ENCODE peak calls at places on chromosomes 13 and 19, in five cellular contexts. One of them, this sample, is unnamed. For H3K4me1, the result is how much of the 10 kb centered on the place peaks cover.

GRCh38 chr19:1407662-1408299 is 395 bp downstream of the DAZAP1 start:
- DNase-seq in neural progenitor cell: no peak
- DNase-seq in CD8-positive, alpha-beta T cell: peak
- DNase-seq in BE2C: no peak
- DNase-seq in A549: no peak
- DNase-seq in this sample: no peak

GRCh38 chr19:50565984-50566903 is 2.0 kb downstream of the LRRC4B start:
- DNase-seq in neural progenitor cell: peak
- DNase-seq in CD8-positive, alpha-beta T cell: no peak
- DNase-seq in BE2C: no peak
- DNase-seq in A549: no peak
- DNase-seq in this sample: no peak

GRCh38 chr13:41490616-41491015 is 33.3 kb downstream of the RGCC start:
- DNase-seq in neural progenitor cell: no peak
- DNase-seq in CD8-positive, alpha-beta T cell: no peak
- DNase-seq in BE2C: no peak
- DNase-seq in A549: no peak
- DNase-seq in this sample: no peak

GRCh38 chr13:78047151-78047550 is 128.5 kb upstream of the EDNRB start:
- DNase-seq in neural progenitor cell: no peak
- DNase-seq in CD8-positive, alpha-beta T cell: no peak
- DNase-seq in BE2C: no peak
- DNase-seq in A549: no peak
- DNase-seq in this sample: no peak

GRCh38 chr19:947090-947706 is 21.4 kb downstream of the ARID3A start:
- DNase-seq in neural progenitor cell: no peak
- DNase-seq in CD8-positive, alpha-beta T cell: no peak
- DNase-seq in BE2C: no peak
- DNase-seq in A549: no peak
- DNase-seq in this sample: peak

GRCh38 chr19:47188507-47189033 is 42.4 kb downstream of the BBC3 start:
- DNase-seq in neural progenitor cell: no peak
- DNase-seq in CD8-positive, alpha-beta T cell: no peak
- DNase-seq in BE2C: no peak
- DNase-seq in A549: no peak
- DNase-seq in this sample: peak

GRCh38 chr13:85565652-85566051 is 233.6 kb downstream of the SLITRK6 start:
- DNase-seq in neural progenitor cell: no peak
- DNase-seq in CD8-positive, alpha-beta T cell: no peak
- DNase-seq in BE2C: no peak
- DNase-seq in A549: no peak
- DNase-seq in this sample: no peak

GRCh38 chr13:57470491-57470890 is 161.1 kb upstream of the PCDH17 start:
- DNase-seq in neural progenitor cell: no peak
- DNase-seq in CD8-positive, alpha-beta T cell: no peak
- DNase-seq in BE2C: no peak
- DNase-seq in A549: no peak
- DNase-seq in this sample: no peak

GRCh38 chr13:111323950-111324651 is 3.7 kb downstream of the TEX29 start:
- DNase-seq in neural progenitor cell: no peak
- DNase-seq in CD8-positive, alpha-beta T cell: no peak
- DNase-seq in BE2C: no peak
- DNase-seq in A549: no peak
- DNase-seq in this sample: no peak

GRCh38 chr13:29496241-29496712 is 99.2 kb downstream of the SLC7A1 start:
- DNase-seq in neural progenitor cell: no peak
- DNase-seq in CD8-positive, alpha-beta T cell: no peak
- DNase-seq in BE2C: no peak
- DNase-seq in A549: no peak
- DNase-seq in this sample: no peak

GRCh38 chr19:7636691-7637373 is at the start of gene STXBP2:
- DNase-seq in neural progenitor cell: peak
- DNase-seq in CD8-positive, alpha-beta T cell: peak
- DNase-seq in BE2C: no peak
- DNase-seq in A549: peak
- DNase-seq in this sample: peak

GRCh38 chr19:30799854-30800755 is 427.9 kb downstream of the ZNF536 start:
- DNase-seq in neural progenitor cell: peak
- DNase-seq in CD8-positive, alpha-beta T cell: no peak
- DNase-seq in BE2C: peak
- DNase-seq in A549: peak
- DNase-seq in this sample: peak

GRCh38 chr13:39422845-39423565 is 180.0 kb downstream of the LHFPL6 start:
- DNase-seq in neural progenitor cell: no peak
- DNase-seq in CD8-positive, alpha-beta T cell: no peak
- DNase-seq in BE2C: no peak
- DNase-seq in A549: no peak
- DNase-seq in this sample: no peak

GRCh38 chr13:48006396-48006795 is 5.3 kb upstream of the SUCLA2 start:
- DNase-seq in neural progenitor cell: no peak
- DNase-seq in CD8-positive, alpha-beta T cell: no peak
- DNase-seq in BE2C: no peak
- DNase-seq in A549: no peak
- DNase-seq in this sample: no peak

GRCh38 chr13:72782717-72783116 is 784 bp downstream of the PIBF1 start:
- DNase-seq in neural progenitor cell: peak
- DNase-seq in CD8-positive, alpha-beta T cell: no peak
- DNase-seq in BE2C: no peak
- DNase-seq in A549: no peak
- DNase-seq in this sample: peak

GRCh38 chr19:3798137-3798536 is 12.0 kb upstream of the MATK start:
- DNase-seq in neural progenitor cell: no peak
- DNase-seq in CD8-positive, alpha-beta T cell: no peak
- DNase-seq in BE2C: no peak
- DNase-seq in A549: no peak
- DNase-seq in this sample: no peak

GRCh38 chr19:41123716-41124244 is 9.5 kb downstream of the CYP2F1 start:
- DNase-seq in neural progenitor cell: no peak
- DNase-seq in CD8-positive, alpha-beta T cell: no peak
- DNase-seq in BE2C: no peak
- DNase-seq in A549: no peak
- DNase-seq in this sample: no peak

GRCh38 chr19:38773469-38774177 is at the start of gene LGALS7:
- DNase-seq in neural progenitor cell: no peak
- DNase-seq in CD8-positive, alpha-beta T cell: no peak
- DNase-seq in BE2C: no peak
- DNase-seq in A549: no peak
- DNase-seq in this sample: no peak

GRCh38 chr19:47190167-47190727 is 40.8 kb downstream of the BBC3 start:
- DNase-seq in neural progenitor cell: no peak
- DNase-seq in CD8-positive, alpha-beta T cell: peak
- DNase-seq in BE2C: no peak
- DNase-seq in A549: peak
- DNase-seq in this sample: peak

GRCh38 chr13:59472134-59472533 is 691.6 kb downstream of the DIAPH3 start:
- DNase-seq in neural progenitor cell: no peak
- DNase-seq in CD8-positive, alpha-beta T cell: no peak
- DNase-seq in BE2C: no peak
- DNase-seq in A549: no peak
- DNase-seq in this sample: no peak

GRCh38 chr13:97319088-97319487 is 97.0 kb downstream of the MBNL2 start:
- DNase-seq in neural progenitor cell: no peak
- DNase-seq in CD8-positive, alpha-beta T cell: no peak
- DNase-seq in BE2C: no peak
- DNase-seq in A549: no peak
- DNase-seq in this sample: no peak

GRCh38 chr13:35621989-35622388 is 145.5 kb upstream of the MAB21L1 start:
- DNase-seq in neural progenitor cell: no peak
- DNase-seq in CD8-positive, alpha-beta T cell: no peak
- DNase-seq in BE2C: peak
- DNase-seq in A549: no peak
- DNase-seq in this sample: no peak

GRCh38 chr19:48351341-48351752 is 12.4 kb downstream of the TMEM143 start:
- DNase-seq in neural progenitor cell: peak
- DNase-seq in CD8-positive, alpha-beta T cell: peak
- DNase-seq in BE2C: peak
- DNase-seq in A549: peak
- DNase-seq in this sample: peak

GRCh38 chr13:41827507-41828213 is 133.2 kb downstream of the VWA8 start:
- DNase-seq in neural progenitor cell: no peak
- DNase-seq in CD8-positive, alpha-beta T cell: no peak
- DNase-seq in BE2C: no peak
- DNase-seq in A549: peak
- DNase-seq in this sample: no peak

GRCh38 chr19:5312058-5312457 is 28.6 kb downstream of the PTPRS start:
- DNase-seq in neural progenitor cell: no peak
- DNase-seq in CD8-positive, alpha-beta T cell: no peak
- DNase-seq in BE2C: no peak
- DNase-seq in A549: no peak
- DNase-seq in this sample: no peak

GRCh38 chr13:114119196-114119595 is 13.2 kb downstream of the RASA3 start:
- DNase-seq in neural progenitor cell: peak
- DNase-seq in CD8-positive, alpha-beta T cell: no peak
- DNase-seq in BE2C: no peak
- DNase-seq in A549: peak
- DNase-seq in this sample: no peak

GRCh38 chr13:101972191-101972590 is 429.7 kb downstream of the FGF14 start:
- DNase-seq in neural progenitor cell: no peak
- DNase-seq in CD8-positive, alpha-beta T cell: no peak
- DNase-seq in BE2C: no peak
- DNase-seq in A549: no peak
- DNase-seq in this sample: no peak

GRCh38 chr19:40663712-40664692 is 26.4 kb downstream of the NUMBL start:
- DNase-seq in neural progenitor cell: no peak
- DNase-seq in CD8-positive, alpha-beta T cell: no peak
- DNase-seq in BE2C: peak
- DNase-seq in A549: peak
- DNase-seq in this sample: no peak

GRCh38 chr19:38869160-38869835 is 8.8 kb downstream of the RINL start:
- DNase-seq in neural progenitor cell: no peak
- DNase-seq in CD8-positive, alpha-beta T cell: peak
- DNase-seq in BE2C: peak
- DNase-seq in A549: no peak
- DNase-seq in this sample: peak

GRCh38 chr19:37953576-37954303 is 46.7 kb downstream of the SIPA1L3 start:
- DNase-seq in neural progenitor cell: peak
- DNase-seq in CD8-positive, alpha-beta T cell: no peak
- DNase-seq in BE2C: no peak
- DNase-seq in A549: no peak
- DNase-seq in this sample: no peak

GRCh38 chr13:53781941-53782340 is 753.3 kb downstream of the OLFM4 start:
- DNase-seq in neural progenitor cell: peak
- DNase-seq in CD8-positive, alpha-beta T cell: no peak
- DNase-seq in BE2C: no peak
- DNase-seq in A549: no peak
- DNase-seq in this sample: no peak

GRCh38 chr13:42612021-42612765 is 38.2 kb downstream of the TNFSF11 start:
- DNase-seq in neural progenitor cell: no peak
- DNase-seq in CD8-positive, alpha-beta T cell: no peak
- DNase-seq in BE2C: peak
- DNase-seq in A549: no peak
- DNase-seq in this sample: no peak

GRCh38 chr13:99985886-99986527 is 4.4 kb downstream of the ZIC2 start:
- DNase-seq in neural progenitor cell: peak
- DNase-seq in CD8-positive, alpha-beta T cell: no peak
- DNase-seq in BE2C: no peak
- DNase-seq in A549: no peak
- DNase-seq in this sample: no peak

GRCh38 chr13:113077953-113078894 is 27.4 kb upstream of the F7 start:
- DNase-seq in neural progenitor cell: no peak
- DNase-seq in CD8-positive, alpha-beta T cell: no peak
- DNase-seq in BE2C: peak
- DNase-seq in A549: no peak
- DNase-seq in this sample: peak

GRCh38 chr13:45742985-45743384 is 40.9 kb downstream of the CBY2 start:
- DNase-seq in neural progenitor cell: no peak
- DNase-seq in CD8-positive, alpha-beta T cell: no peak
- DNase-seq in BE2C: no peak
- DNase-seq in A549: no peak
- DNase-seq in this sample: no peak

GRCh38 chr19:5121286-5122120 is 152.6 kb downstream of the KDM4B start:
- DNase-seq in neural progenitor cell: no peak
- DNase-seq in CD8-positive, alpha-beta T cell: no peak
- DNase-seq in BE2C: no peak
- DNase-seq in A549: no peak
- DNase-seq in this sample: no peak

GRCh38 chr13:41648314-41648935 is 191.1 kb downstream of the RGCC start:
- DNase-seq in neural progenitor cell: no peak
- DNase-seq in CD8-positive, alpha-beta T cell: no peak
- DNase-seq in BE2C: no peak
- DNase-seq in A549: peak
- DNase-seq in this sample: no peak

GRCh38 chr19:39497850-39498261 is 891 bp upstream of the DLL3 start:
- DNase-seq in neural progenitor cell: peak
- DNase-seq in CD8-positive, alpha-beta T cell: peak
- DNase-seq in BE2C: peak
- DNase-seq in A549: no peak
- DNase-seq in this sample: peak

GRCh38 chr19:13846533-13847032 is 30.4 kb upstream of the NANOS3 start:
- DNase-seq in neural progenitor cell: peak
- DNase-seq in CD8-positive, alpha-beta T cell: peak
- DNase-seq in BE2C: peak
- DNase-seq in A549: peak
- DNase-seq in this sample: peak
- H3K4me1 ChIP-seq in neural progenitor cell: under half
- H3K4me1 ChIP-seq in CD8-positive, alpha-beta T cell: half or more
- H3K4me1 ChIP-seq in BE2C: under half
- H3K4me1 ChIP-seq in A549: half or more
- H3K4me1 ChIP-seq in this sample: under half

GRCh38 chr19:35818445-35818844 is 5.8 kb upstream of the PRODH2 start:
- DNase-seq in neural progenitor cell: no peak
- DNase-seq in CD8-positive, alpha-beta T cell: no peak
- DNase-seq in BE2C: no peak
- DNase-seq in A549: no peak
- DNase-seq in this sample: no peak

GRCh38 chr19:35813043-35813890 is 622 bp upstream of the PRODH2 start:
- DNase-seq in neural progenitor cell: no peak
- DNase-seq in CD8-positive, alpha-beta T cell: no peak
- DNase-seq in BE2C: no peak
- DNase-seq in A549: no peak
- DNase-seq in this sample: no peak

GRCh38 chr19:35812220-35813042 is at the start of gene PRODH2:
- DNase-seq in neural progenitor cell: no peak
- DNase-seq in CD8-positive, alpha-beta T cell: no peak
- DNase-seq in BE2C: no peak
- DNase-seq in A549: no peak
- DNase-seq in this sample: no peak

GRCh38 chr19:35816262-35816661 is 3.6 kb upstream of the PRODH2 start:
- DNase-seq in neural progenitor cell: no peak
- DNase-seq in CD8-positive, alpha-beta T cell: no peak
- DNase-seq in BE2C: no peak
- DNase-seq in A549: no peak
- DNase-seq in this sample: no peak

GRCh38 chr19:35816846-35817245 is 4.2 kb upstream of the PRODH2 start:
- DNase-seq in neural progenitor cell: no peak
- DNase-seq in CD8-positive, alpha-beta T cell: no peak
- DNase-seq in BE2C: no peak
- DNase-seq in A549: no peak
- DNase-seq in this sample: no peak
- TF ChIP-seq CTCF in neural progenitor cell: no peak
- TF ChIP-seq CTCF in CD8-positive, alpha-beta T cell: no peak
- TF ChIP-seq CTCF in BE2C: no peak
- TF ChIP-seq CTCF in A549: no peak
- TF ChIP-seq CTCF in this sample: no peak

GRCh38 chr19:19750131-19750841 is 17.4 kb upstream of the ZNF14 start:
- DNase-seq in neural progenitor cell: no peak
- DNase-seq in CD8-positive, alpha-beta T cell: no peak
- DNase-seq in BE2C: no peak
- DNase-seq in A549: no peak
- DNase-seq in this sample: no peak
- H3K4me1 ChIP-seq in neural progenitor cell: under half
- H3K4me1 ChIP-seq in CD8-positive, alpha-beta T cell: under half
- H3K4me1 ChIP-seq in BE2C: under half
- H3K4me1 ChIP-seq in A549: under half
- H3K4me1 ChIP-seq in this sample: under half

GRCh38 chr13:96065851-96066250 is 12.7 kb upstream of the UGGT2 start:
- DNase-seq in neural progenitor cell: no peak
- DNase-seq in CD8-positive, alpha-beta T cell: no peak
- DNase-seq in BE2C: no peak
- DNase-seq in A549: no peak
- DNase-seq in this sample: no peak
- TF ChIP-seq CTCF in neural progenitor cell: no peak
- TF ChIP-seq CTCF in CD8-positive, alpha-beta T cell: no peak
- TF ChIP-seq CTCF in BE2C: peak
- TF ChIP-seq CTCF in A549: no peak
- TF ChIP-seq CTCF in this sample: no peak